ENCODE peak calls at places on chromosome 12, in eight cellular contexts. R is mucosa of descending colon; H is A549; O is iPS DF 6.9; Y is CD4-positive, alpha-beta memory T cell; K is lung; V is gastrocnemius medialis; N is mammary epithelial cell. E is an unnamed sample.
A peak's percentile ranks its signal among the peaks of the same experiment; 100 is the strongest.

GRCh38 chr12:107014050-107014449 is 27.1 kb upstream of the MTERF2 start:
- DNase-seq in R (peak; percentile 74), H (peak; percentile 61), O (no peak), Y (peak; percentile 39), K (no peak), V (no peak), N (peak; percentile 41), E (no peak)

GRCh38 chr12:52230364-52231281 is 2.4 kb upstream of the KRT7 start:
- DNase-seq in R (no peak), H (peak; percentile 76), O (no peak), Y (no peak), K (peak; percentile 84), V (no peak), N (peak; percentile 75), E (no peak)

GRCh38 chr12:88876867-88877266 is 296.6 kb upstream of the KITLG start:
- DNase-seq in R (no peak), H (no peak), O (no peak), Y (no peak), K (no peak), V (no peak), N (peak; percentile 4), E (no peak)

GRCh38 chr12:7832059-7832696 is 40.5 kb downstream of the SLC2A14 start:
- DNase-seq in R (peak; percentile 25), H (peak; percentile 69), O (peak; percentile 76), Y (no peak), K (peak; percentile 36), V (no peak), N (peak; percentile 22), E (no peak)

GRCh38 chr12:130456375-130457199 is 118.9 kb downstream of the PIWIL1 start:
- DNase-seq in R (peak; percentile 5), H (no peak), O (no peak), Y (no peak), K (no peak), V (no peak), N (no peak), E (no peak)

GRCh38 chr12:1660304-1661187 is 30.3 kb upstream of the ADIPOR2 start:
- DNase-seq in R (peak; percentile 85), H (peak; percentile 22), O (no peak), Y (peak; percentile 91), K (peak; percentile 90), V (peak; percentile 67), N (peak; percentile 90), E (peak; percentile 61)

GRCh38 chr12:47870175-47870781 is 34.5 kb downstream of the VDR start:
- DNase-seq in R (peak; percentile 53), H (peak; percentile 34), O (peak; percentile 33), Y (no peak), K (no peak), V (peak; percentile 83), N (no peak), E (no peak)

GRCh38 chr12:123089125-123089524 is 61.8 kb downstream of the PITPNM2 start:
- DNase-seq in R (no peak), H (no peak), O (no peak), Y (no peak), K (no peak), V (no peak), N (no peak), E (no peak)

GRCh38 chr12:6816598-6816997 is 5.0 kb upstream of the GPR162 start:
- DNase-seq in R (no peak), H (no peak), O (no peak), Y (no peak), K (no peak), V (no peak), N (no peak), E (no peak)

GRCh38 chr12:92457458-92458195 is 245.2 kb upstream of the PLEKHG7 start:
- DNase-seq in R (no peak), H (no peak), O (no peak), Y (no peak), K (no peak), V (no peak), N (no peak), E (no peak)

GRCh38 chr12:67630373-67631088 is 18.0 kb upstream of the DYRK2 start:
- DNase-seq in R (peak; percentile 76), H (no peak), O (no peak), Y (peak; percentile 96), K (no peak), V (peak; percentile 15), N (no peak), E (peak; percentile 86)

GRCh38 chr12:53939141-53940108 is 794 bp downstream of the HOXC13 start:
- DNase-seq in R (no peak), H (peak; percentile 30), O (no peak), Y (no peak), K (no peak), V (no peak), N (peak; percentile 69), E (no peak)

GRCh38 chr12:123293178-123293760 is 21.6 kb upstream of the CDK2AP1 start:
- DNase-seq in R (no peak), H (no peak), O (no peak), Y (no peak), K (no peak), V (no peak), N (no peak), E (no peak)

GRCh38 chr12:64318605-64319004 is 72.0 kb downstream of the C12orf56 start:
- DNase-seq in R (no peak), H (peak; percentile 41), O (peak; percentile 73), Y (no peak), K (no peak), V (no peak), N (no peak), E (no peak)

GRCh38 chr12:109871678-109872314 is 8.5 kb downstream of the GLTP start:
- DNase-seq in R (peak; percentile 93), H (no peak), O (no peak), Y (no peak), K (no peak), V (no peak), N (no peak), E (no peak)

GRCh38 chr12:91023326-91024004 is 18.7 kb upstream of the EPYC start:
- DNase-seq in R (no peak), H (no peak), O (no peak), Y (no peak), K (no peak), V (no peak), N (peak; percentile 62), E (no peak)

GRCh38 chr12:132922676-132923075 is 33.4 kb downstream of the ZNF605 start:
- DNase-seq in R (no peak), H (no peak), O (no peak), Y (no peak), K (no peak), V (no peak), N (no peak), E (no peak)

GRCh38 chr12:132923356-132923909 is 32.7 kb downstream of the ZNF605 start:
- DNase-seq in R (no peak), H (no peak), O (no peak), Y (no peak), K (no peak), V (no peak), N (no peak), E (no peak)

GRCh38 chr12:132926417-132926833 is 29.7 kb downstream of the ZNF605 start:
- DNase-seq in R (no peak), H (no peak), O (no peak), Y (no peak), K (no peak), V (no peak), N (no peak), E (no peak)

GRCh38 chr12:132925597-132926416 is 30.3 kb downstream of the ZNF605 start:
- DNase-seq in R (no peak), H (peak; percentile 26), O (no peak), Y (no peak), K (no peak), V (no peak), N (peak; percentile 5), E (no peak)

GRCh38 chr12:132924356-132924755 is 31.8 kb downstream of the ZNF605 start:
- DNase-seq in R (no peak), H (no peak), O (no peak), Y (no peak), K (no peak), V (no peak), N (no peak), E (no peak)
- H3K9me3 ChIP-seq in R (peaks cover 100% of the 10 kb centered on the region), H (peaks cover 97% of the 10 kb centered on the region), O (peaks cover 9% of the 10 kb centered on the region), Y (peaks cover 5% of the 10 kb centered on the region), K (peaks cover 65% of the 10 kb centered on the region), V (peaks cover 98% of the 10 kb centered on the region), N (peaks cover 76% of the 10 kb centered on the region), E (peaks cover 70% of the 10 kb centered on the region)

DNA sequence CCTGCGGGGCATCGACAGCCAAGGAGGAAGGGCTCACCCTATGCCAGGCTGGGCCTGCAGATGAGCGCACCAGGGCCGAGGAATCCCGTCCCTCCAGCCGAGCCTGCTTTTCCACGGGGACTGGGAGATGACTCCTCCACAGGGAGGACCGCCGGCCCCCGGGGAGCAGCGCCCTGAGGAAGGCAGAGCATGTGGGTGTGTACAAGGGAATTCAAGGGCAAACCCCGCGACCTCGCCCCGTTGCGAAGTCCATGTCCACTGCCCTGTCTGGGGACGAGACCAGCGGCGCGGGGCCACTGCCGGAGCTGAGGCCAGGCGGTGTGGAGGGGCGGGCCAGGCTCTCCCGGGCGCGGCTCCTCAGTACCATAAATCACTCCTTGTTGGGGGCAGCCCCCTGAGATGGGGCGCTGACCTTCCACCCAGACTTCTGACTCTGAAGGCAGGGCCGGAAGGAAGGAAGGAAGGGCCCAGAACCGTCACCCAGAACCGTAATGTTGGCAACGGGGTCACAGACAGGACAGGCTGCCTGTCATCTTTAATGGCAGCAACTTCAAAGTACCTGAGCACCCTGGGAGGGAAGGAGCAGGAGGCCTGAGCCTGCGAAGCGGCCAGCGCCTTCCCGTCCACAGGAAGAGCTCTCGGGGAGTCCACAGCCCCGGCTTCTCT is 52.6 kb downstream of the RNF34 start:
- DNase-seq in R (peak; percentile 72), H (no peak), O (no peak), Y (no peak), K (no peak), V (no peak), N (peak; percentile 53), E (no peak)
- H3K4me1 ChIP-seq in R (peaks cover 15% of the 10 kb centered on the region), H (no peaks in the 10 kb centered on the region), O (peaks cover 2% of the 10 kb centered on the region), Y (peaks cover 12% of the 10 kb centered on the region), K (peaks cover 11% of the 10 kb centered on the region), V (peaks cover 4% of the 10 kb centered on the region), N (peaks cover 12% of the 10 kb centered on the region), E (peaks cover 3% of the 10 kb centered on the region)

GRCh38 chr12:70618371-70618770 is 18.9 kb downstream of the PTPRB start:
- DNase-seq in R (no peak), H (no peak), O (no peak), Y (no peak), K (no peak), V (no peak), N (no peak), E (no peak)
- H3K9me3 ChIP-seq in R (no peaks in the 10 kb centered on the region), H (no peaks in the 10 kb centered on the region), O (no peaks in the 10 kb centered on the region), Y (no peaks in the 10 kb centered on the region), K (no peaks in the 10 kb centered on the region), V (no peaks in the 10 kb centered on the region), N (no peaks in the 10 kb centered on the region), E (no peaks in the 10 kb centered on the region)

GRCh38 chr12:46364300-46364696 is 8.3 kb downstream of the SLC38A2 start:
- DNase-seq in R (no peak), H (no peak), O (no peak), Y (no peak), K (no peak), V (no peak), N (no peak), E (no peak)

GRCh38 chr12:46364777-46365580 is 7.6 kb downstream of the SLC38A2 start:
- DNase-seq in R (peak; percentile 84), H (peak; percentile 53), O (no peak), Y (no peak), K (peak; percentile 52), V (peak; percentile 35), N (peak; percentile 73), E (no peak)

GRCh38 chr12:46361667-46362034 is 10.9 kb downstream of the SLC38A2 start:
- DNase-seq in R (no peak), H (no peak), O (no peak), Y (no peak), K (no peak), V (no peak), N (no peak), E (no peak)

GRCh38 chr12:46362895-46363581 is 9.5 kb downstream of the SLC38A2 start:
- DNase-seq in R (no peak), H (no peak), O (no peak), Y (no peak), K (no peak), V (no peak), N (no peak), E (no peak)

GRCh38 chr12:46363582-46364299 is 8.8 kb downstream of the SLC38A2 start:
- DNase-seq in R (no peak), H (no peak), O (no peak), Y (no peak), K (no peak), V (no peak), N (no peak), E (no peak)
- H3K4me1 ChIP-seq in R (peaks cover 40% of the 10 kb centered on the region), H (peaks cover 99% of the 10 kb centered on the region), O (no peaks in the 10 kb centered on the region), Y (peaks cover 60% of the 10 kb centered on the region), K (peaks cover 2% of the 10 kb centered on the region), V (peaks cover 83% of the 10 kb centered on the region), N (peaks cover 51% of the 10 kb centered on the region), E (peaks cover 14% of the 10 kb centered on the region)

E was measured in effector memory CD4-positive, alpha-beta T cell.